ENCODE peak calls at places on chromosomes 2 and 18, in eight cellular contexts. B is K562; J is endodermal cell; U is mucosa of descending colon; X is effector memory CD4-positive, alpha-beta T cell; L is stomach; N is HCT116; R is upper lobe of right lung. F is an unnamed sample. For H3K9me3, the result is how much of the 10 kb centered on the place peaks cover.

GRCh38 chr2:55010149-55010591 is 40.1 kb downstream of the RTN4 start:
- DNase-seq in N (no peak), U (peak), J (no peak), L (peak), X (peak), R (peak), B (no peak), F (no peak)

GRCh38 chr2:42404666-42405065 is 43.6 kb upstream of the COX7A2L start:
- DNase-seq in B (no peak), J (no peak), N (no peak), U (no peak), L (no peak), X (no peak), R (no peak), F (no peak)

GRCh38 chr2:219186754-219187456 is 8.8 kb downstream of the RETREG2 start:
- DNase-seq in X (no peak), U (no peak), L (no peak), J (no peak), R (no peak), B (no peak), N (no peak), F (no peak)

GRCh38 chr18:77206676-77207370 is 42.8 kb upstream of the GALR1 start:
- DNase-seq in J (no peak), X (no peak), R (no peak), L (no peak), U (no peak), N (no peak), B (no peak), F (peak)

GRCh38 chr2:182559623-182560022 is 132.8 kb upstream of the PDE1A start:
- DNase-seq in L (no peak), R (no peak), J (no peak), N (peak), X (no peak), B (no peak), U (no peak), F (no peak)

GRCh38 chr18:72819050-72819449 is 48.7 kb downstream of the NETO1 start:
- DNase-seq in N (no peak), B (no peak), L (no peak), U (no peak), X (no peak), R (no peak), J (no peak), F (no peak)

GRCh38 chr18:2853926-2854664 is 7.3 kb downstream of the EMILIN2 start:
- DNase-seq in J (peak), X (no peak), U (no peak), R (no peak), L (no peak), B (peak), N (no peak), F (peak)

GRCh38 chr18:45127395-45127794 is 446.7 kb downstream of the SETBP1 start:
- DNase-seq in L (no peak), X (no peak), J (no peak), U (no peak), N (no peak), B (no peak), R (no peak), F (peak)

GRCh38 chr18:55407774-55408535 is 180.0 kb downstream of the TCF4 start:
- DNase-seq in U (no peak), N (no peak), X (no peak), L (no peak), R (no peak), J (no peak), B (no peak), F (no peak)

GRCh38 chr2:96090527-96090926 is 25.8 kb downstream of the ADRA2B start:
- DNase-seq in U (no peak), R (no peak), B (no peak), N (no peak), J (no peak), X (no peak), L (no peak), F (no peak)

GRCh38 chr2:44932079-44932478 is 9.4 kb upstream of the SIX3 start:
- DNase-seq in J (peak), N (no peak), U (no peak), L (no peak), R (no peak), X (no peak), B (no peak), F (no peak)

GRCh38 chr2:166017208-166017607 is 63.6 kb upstream of the TTC21B start:
- DNase-seq in L (no peak), R (no peak), B (no peak), X (no peak), U (no peak), N (no peak), J (no peak), F (no peak)

GRCh38 chr2:224869601-224870000 is 153.4 kb upstream of the CCDC195 start:
- DNase-seq in N (no peak), J (no peak), R (no peak), B (no peak), X (no peak), U (no peak), L (no peak), F (no peak)

GRCh38 chr2:222424281-222424728 is at the start of gene SGPP2:
- DNase-seq in L (peak), R (peak), B (no peak), X (no peak), J (peak), N (no peak), U (peak), F (no peak)

GRCh38 chr2:225472161-225472560 is 72.7 kb downstream of the NYAP2 start:
- DNase-seq in B (no peak), R (no peak), L (no peak), J (no peak), N (no peak), U (no peak), X (no peak), F (peak)

GRCh38 chr2:68926782-68927181 is 25.9 kb downstream of the GKN2 start:
- DNase-seq in X (no peak), R (no peak), N (no peak), B (no peak), J (no peak), L (no peak), U (no peak), F (no peak)

GRCh38 chr2:28293416-28293815 is 99.2 kb upstream of the FOSL2 start:
- DNase-seq in X (no peak), U (no peak), L (no peak), N (no peak), R (no peak), B (no peak), J (no peak), F (no peak)

GRCh38 chr2:238242731-238243495 is 3.1 kb upstream of the HES6 start:
- DNase-seq in L (peak), U (no peak), J (no peak), X (no peak), N (no peak), R (peak), B (no peak), F (peak)

GRCh38 chr2:223114170-223114569 is 62.2 kb downstream of the KCNE4 start:
- DNase-seq in J (no peak), B (no peak), U (no peak), L (no peak), N (no peak), R (no peak), X (no peak), F (no peak)

GRCh38 chr2:2569306-2569705 is 238.2 kb upstream of the MYT1L start:
- DNase-seq in X (no peak), J (peak), L (no peak), U (no peak), B (no peak), N (no peak), R (no peak), F (no peak)

GRCh38 chr2:134668821-134669220 is 50.0 kb downstream of the TMEM163 start:
- DNase-seq in L (peak), J (peak), N (no peak), X (peak), B (no peak), U (no peak), R (peak), F (no peak)

GRCh38 chr2:127506502-127506901 is 19.8 kb downstream of the IWS1 start:
- DNase-seq in U (no peak), J (no peak), X (no peak), B (no peak), L (no peak), R (no peak), N (no peak), F (no peak)

GRCh38 chr2:231050018-231050901 is 6.4 kb upstream of the PSMD1 start:
- DNase-seq in R (no peak), J (no peak), N (no peak), U (peak), L (peak), B (no peak), X (no peak), F (peak)

GRCh38 chr2:231611273-231612198 is 18.9 kb downstream of the TEX44 start:
- DNase-seq in L (peak), J (peak), B (peak), R (no peak), X (peak), N (peak), U (no peak), F (peak)

GRCh38 chr18:26686532-26686931 is 138.2 kb upstream of the KCTD1 start:
- DNase-seq in B (no peak), R (no peak), X (no peak), J (no peak), U (no peak), N (no peak), L (no peak), F (no peak)

GRCh38 chr2:181174880-181175590 is 194.6 kb downstream of the UBE2E3 start:
- DNase-seq in J (no peak), N (no peak), B (no peak), X (no peak), U (no peak), L (no peak), R (no peak), F (no peak)

GRCh38 chr18:36354989-36355388 is 57.5 kb downstream of the FHOD3 start:
- DNase-seq in U (no peak), L (no peak), N (no peak), J (no peak), B (no peak), R (no peak), X (no peak), F (peak)

GRCh38 chr2:145957929-145958328 is 1438.0 kb upstream of the ZEB2 start:
- DNase-seq in U (no peak), X (no peak), N (no peak), L (no peak), J (no peak), B (no peak), R (no peak), F (no peak)

GRCh38 chr2:100142393-100142792 is at the start of gene AFF3:
- DNase-seq in U (no peak), B (no peak), X (no peak), L (no peak), R (no peak), N (no peak), J (no peak), F (no peak)

GRCh38 chr18:31679133-31679731 is 5.1 kb downstream of the B4GALT6 start:
- DNase-seq in X (no peak), B (no peak), L (no peak), N (peak), R (no peak), J (no peak), U (no peak), F (no peak)

GRCh38 chr2:89775885-89776284 is 1084.4 kb downstream of the RPIA start:
- DNase-seq in B (no peak), N (no peak), L (no peak), J (no peak), R (no peak), U (no peak), X (no peak), F (no peak)
- H3K9me3 ChIP-seq in B (under half), N (half or more), L (half or more), J (half or more), R (half or more), U (half or more), X (under half), F (half or more)

DNA sequence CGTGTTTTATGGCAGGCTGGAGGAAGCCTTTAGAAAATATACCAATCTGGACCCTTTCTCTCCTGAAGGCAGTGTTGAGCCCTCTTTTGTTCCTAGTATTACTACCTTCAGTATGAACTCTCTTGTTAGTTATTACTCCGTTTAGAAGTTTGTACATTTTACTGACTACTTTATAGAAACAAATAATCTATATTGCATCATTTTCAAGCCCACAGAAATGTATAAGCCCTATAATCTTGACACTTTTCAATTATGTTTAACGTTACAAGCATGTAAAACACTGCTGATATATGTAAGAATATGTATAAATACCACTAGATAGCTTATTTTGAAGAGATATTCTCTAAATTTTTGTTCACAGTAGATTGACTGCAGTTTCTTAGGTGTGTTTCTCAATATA is 64.0 kb downstream of the SLC25A12 start:
- DNase-seq in L (no peak), X (no peak), U (no peak), R (no peak), J (no peak), N (no peak), B (no peak), F (no peak)
- H3K9me3 ChIP-seq in L (under half), X (under half), U (under half), R (under half), J (under half), N (under half), B (under half), F (under half)

GRCh38 chr18:79732721-79733025 is 53.1 kb downstream of the CTDP1 start:
- DNase-seq in U (no peak), X (no peak), N (no peak), R (no peak), J (no peak), L (no peak), B (no peak), F (peak)
- H3K9me3 ChIP-seq in U (under half), X (under half), N (under half), R (under half), J (under half), L (under half), B (under half), F (under half)

GRCh38 chr18:4871197-4871596 is 325.9 kb downstream of the AKAIN1 start:
- DNase-seq in J (no peak), U (no peak), L (no peak), R (no peak), X (no peak), B (no peak), N (no peak), F (no peak)
- H3K9me3 ChIP-seq in J (under half), U (half or more), L (under half), R (under half), X (under half), B (under half), N (under half), F (under half)

GRCh38 chr2:22143840-22144239 is 1020.1 kb downstream of the TDRD15 start:
- DNase-seq in U (no peak), J (no peak), X (no peak), R (no peak), L (no peak), B (no peak), N (no peak), F (no peak)
- H3K9me3 ChIP-seq in U (under half), J (under half), X (under half), R (under half), L (under half), B (under half), N (under half), F (under half)

DNA sequence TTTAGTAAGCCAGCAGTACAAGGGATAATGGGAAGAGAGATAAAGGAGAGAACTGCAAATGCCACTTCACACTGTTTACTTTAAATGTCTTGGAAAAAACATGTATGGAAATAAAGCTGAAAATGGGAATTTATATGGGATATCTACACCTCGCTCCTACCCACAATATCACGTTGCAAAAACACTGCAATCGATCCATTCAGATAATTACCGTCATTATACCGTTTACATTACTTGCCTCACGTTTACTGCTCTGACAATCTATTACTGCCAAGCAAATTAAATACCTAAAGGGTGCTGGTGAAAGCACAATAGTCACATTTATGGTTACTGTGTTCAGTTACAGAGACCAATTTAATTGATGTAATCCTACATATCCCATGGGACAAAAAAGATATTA is 214.7 kb upstream of the LYPD1 start:
- DNase-seq in U (no peak), X (no peak), N (no peak), B (no peak), L (no peak), J (no peak), R (no peak), F (no peak)
- H3K9me3 ChIP-seq in U (under half), X (under half), N (under half), B (under half), L (under half), J (under half), R (under half), F (under half)

DNA sequence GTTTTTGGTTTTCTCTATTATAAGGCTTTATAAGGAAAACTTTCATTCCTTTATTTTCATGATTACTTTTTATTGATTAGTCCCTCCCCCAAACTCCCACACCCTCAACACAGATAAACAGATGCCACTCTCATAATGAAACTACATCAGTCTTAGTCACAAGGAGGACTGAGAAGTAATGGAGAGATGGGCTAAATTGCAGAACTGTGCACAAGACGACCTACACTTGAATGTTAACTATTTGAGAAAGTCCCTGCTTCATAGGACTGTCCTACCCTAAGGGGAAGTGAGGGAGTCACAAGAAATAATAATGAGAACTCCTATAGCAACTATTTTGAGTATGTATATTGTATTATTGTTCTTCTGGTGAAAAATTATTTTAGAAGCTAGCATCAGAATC is 360.8 kb downstream of the RBM43 start:
- DNase-seq in R (no peak), X (no peak), B (no peak), U (no peak), J (no peak), L (no peak), N (no peak), F (no peak)
- H3K9me3 ChIP-seq in R (under half), X (under half), B (under half), U (under half), J (under half), L (under half), N (under half), F (under half)

GRCh38 chr2:13351068-13351467 is 634.3 kb downstream of the TRIB2 start:
- DNase-seq in L (no peak), X (no peak), U (no peak), N (no peak), J (no peak), R (no peak), B (no peak), F (no peak)

GRCh38 chr2:13353083-13353482 is 636.3 kb downstream of the TRIB2 start:
- DNase-seq in X (no peak), L (no peak), R (no peak), N (no peak), J (no peak), U (no peak), B (no peak), F (no peak)
- H3K9me3 ChIP-seq in X (under half), L (under half), R (under half), N (under half), J (half or more), U (under half), B (under half), F (under half)

F was measured in cardiac muscle cell.